ENCODE peak calls at places on chromosomes 1 and 21, in six cellular contexts. H is A549, C is cardiac muscle cell, E is tibial nerve, X is heart right ventricle, L is substantia nigra. O is an unnamed sample.

GRCh38 chr21:43787180-43787533 is 2.2 kb upstream of the RRP1 start:
- DNase-seq in H (no peak), C (no peak), E (no peak), X (no peak), L (no peak), O (no peak)

GRCh38 chr1:182890927-182891610 is 51.9 kb downstream of the DHX9 start:
- DNase-seq in H (no peak), C (no peak), E (no peak), X (no peak), L (peak), O (peak)

GRCh38 chr1:204506091-204506968 is 9.9 kb upstream of the MDM4 start:
- DNase-seq in H (peak), C (peak), E (peak), X (peak), L (peak), O (peak)

GRCh38 chr1:247111259-247111635 is 7.1 kb upstream of the ZNF669 start:
- DNase-seq in H (no peak), C (no peak), E (no peak), X (peak), L (peak), O (peak)

GRCh38 chr1:191099696-191100095 is 622.0 kb upstream of the BRINP3 start:
- DNase-seq in H (no peak), C (no peak), E (no peak), X (no peak), L (no peak), O (peak)

GRCh38 chr1:20723537-20724363 is 5.9 kb upstream of the KIF17 start:
- DNase-seq in H (no peak), C (no peak), E (no peak), X (no peak), L (no peak), O (no peak)

GRCh38 chr21:42574234-42575027 is 60.8 kb downstream of the SLC37A1 start:
- DNase-seq in H (no peak), C (peak), E (no peak), X (no peak), L (no peak), O (no peak)

GRCh38 chr1:108865316-108865910 is 8.5 kb upstream of the AKNAD1 start:
- DNase-seq in H (no peak), C (no peak), E (no peak), X (no peak), L (peak), O (no peak)

GRCh38 chr1:109274533-109275476 is 8.1 kb downstream of the PSRC1 start:
- DNase-seq in H (peak), C (no peak), E (peak), X (no peak), L (peak), O (no peak)

DNA sequence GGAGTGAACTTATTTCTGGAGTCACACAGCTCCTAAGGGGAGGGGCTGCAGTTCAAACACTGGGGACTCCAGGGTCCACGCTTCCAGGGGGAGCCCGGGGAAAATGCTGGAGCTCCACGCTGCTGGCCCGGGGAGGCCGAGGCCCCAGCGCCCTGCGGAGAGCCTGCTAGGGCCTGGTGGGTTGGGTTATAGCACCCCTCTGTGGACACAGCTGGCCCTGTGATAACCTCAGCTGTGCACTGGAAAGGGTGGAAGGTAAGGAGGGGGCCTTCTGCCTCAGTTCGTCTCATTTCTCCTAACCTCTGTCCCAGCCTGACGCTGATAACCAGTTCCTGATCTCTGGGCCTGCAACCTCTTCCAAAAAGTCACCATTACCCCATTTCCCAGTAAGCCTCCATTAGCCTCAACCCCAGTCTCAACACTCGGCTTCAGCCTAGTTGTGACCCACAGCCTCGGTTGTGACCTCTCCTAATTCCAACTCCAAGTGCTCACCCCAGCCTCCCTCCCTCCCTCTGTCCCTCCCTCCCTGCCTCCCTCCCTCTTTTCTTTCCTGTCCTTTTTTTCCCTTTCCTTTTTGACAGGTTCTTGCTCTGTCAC is 7.1 kb downstream of the NBL1 start:
- DNase-seq in H (peak), C (peak), E (peak), X (peak), L (peak), O (peak)
- H3K27ac ChIP-seq in H (no peak), C (no peak), E (peak), X (peak), L (no peak), O (no peak)

GRCh38 chr1:215052256-215052655 is 30.3 kb upstream of the KCNK2 start:
- DNase-seq in H (no peak), C (no peak), E (no peak), X (no peak), L (no peak), O (no peak)
- H3K27ac ChIP-seq in H (no peak), C (no peak), E (no peak), X (no peak), L (no peak), O (no peak)

DNA sequence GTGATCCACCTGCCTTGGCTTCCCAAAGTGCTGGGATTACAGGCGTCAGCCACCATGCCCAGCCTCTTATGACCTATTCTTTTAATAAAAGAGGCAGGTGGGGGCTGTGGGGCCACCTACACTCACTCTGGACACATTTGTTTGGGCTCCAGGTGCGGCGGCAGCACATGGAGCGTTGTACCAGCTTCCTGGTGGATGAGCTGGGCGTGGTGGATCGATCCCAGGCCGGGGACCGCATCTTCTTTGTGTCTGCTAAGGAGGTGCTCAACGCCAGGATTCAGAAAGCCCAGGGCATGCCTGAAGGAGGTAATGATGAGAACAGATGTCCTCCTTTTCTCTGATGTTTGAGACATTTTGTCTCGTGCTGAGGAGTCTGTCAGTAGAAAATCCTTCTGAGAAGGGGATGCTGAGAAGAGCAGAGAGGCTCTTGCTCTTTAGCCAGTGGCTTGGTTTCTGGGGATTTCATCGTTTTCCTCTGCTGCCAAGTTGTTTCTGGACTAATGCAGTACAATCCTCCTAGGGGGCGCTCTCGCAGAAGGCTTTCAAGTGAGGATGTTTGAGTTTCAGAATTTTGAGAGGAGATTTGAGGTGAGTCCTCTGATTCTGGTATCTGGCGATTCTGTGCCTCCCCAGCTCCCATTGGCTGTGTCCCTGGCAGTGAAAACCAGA is 17.9 kb upstream of the MIIP start:
- DNase-seq in H (peak), C (peak), E (peak), X (no peak), L (no peak), O (peak)
- H3K27ac ChIP-seq in H (peak), C (no peak), E (no peak), X (peak), L (no peak), O (peak)

DNA sequence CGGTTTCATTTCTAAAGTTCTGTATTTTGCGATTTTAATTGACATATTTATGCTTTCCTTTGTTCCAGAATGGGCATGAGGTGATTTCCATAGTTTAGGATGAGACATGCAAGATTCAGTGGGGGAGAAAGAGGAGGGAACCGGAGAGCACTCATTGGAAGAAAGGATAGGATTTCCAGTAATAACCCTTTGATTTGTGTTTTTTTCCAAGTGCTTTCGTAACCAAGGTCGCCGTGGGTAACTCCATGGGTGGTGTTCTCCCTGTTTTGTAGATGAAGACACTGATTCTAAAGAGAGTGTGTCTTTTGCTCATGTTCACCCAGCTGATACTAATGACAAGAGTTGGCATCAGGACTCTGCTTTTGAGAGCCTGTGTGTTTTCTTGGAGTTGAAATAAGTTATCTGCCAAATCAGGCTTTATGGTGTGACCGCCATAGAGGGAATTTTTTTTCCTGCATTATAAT is 170.1 kb downstream of the DHRS3 start:
- DNase-seq in H (no peak), C (peak), E (peak), X (no peak), L (no peak), O (no peak)
- H3K27ac ChIP-seq in H (no peak), C (no peak), E (peak), X (no peak), L (peak), O (no peak)

DNA sequence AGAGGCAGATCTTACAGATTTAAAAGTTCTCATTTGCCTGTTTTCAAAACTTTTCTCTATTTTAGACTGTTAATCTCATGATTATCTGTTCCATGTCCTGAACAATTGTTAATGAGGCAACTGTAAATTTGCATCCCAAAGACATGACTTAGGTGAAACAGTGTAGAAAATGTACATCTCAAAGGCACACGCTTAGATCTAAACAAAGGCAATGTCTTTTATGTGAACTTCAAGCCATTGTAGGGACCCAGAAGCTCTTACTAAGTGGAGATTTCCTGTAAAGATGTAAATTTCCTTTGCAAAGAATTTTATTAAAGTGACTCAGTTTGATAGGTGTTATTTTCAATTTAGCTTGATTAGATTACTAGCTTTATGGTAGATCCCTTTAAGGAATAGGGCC is 125.2 kb upstream of the F3 start:
- DNase-seq in H (no peak), C (no peak), E (no peak), X (no peak), L (no peak), O (peak)
- H3K27ac ChIP-seq in H (no peak), C (no peak), E (no peak), X (no peak), L (no peak), O (no peak)

GRCh38 chr1:167561753-167562152 is 8.2 kb upstream of the CREG1 start:
- DNase-seq in H (no peak), C (no peak), E (no peak), X (no peak), L (no peak), O (no peak)

GRCh38 chr1:167564592-167564991 is 11.0 kb upstream of the CREG1 start:
- DNase-seq in H (peak), C (peak), E (no peak), X (no peak), L (no peak), O (peak)

GRCh38 chr1:167562697-167563096 is 9.1 kb upstream of the CREG1 start:
- DNase-seq in H (no peak), C (peak), E (no peak), X (no peak), L (no peak), O (no peak)

GRCh38 chr1:167565922-167566321 is 12.4 kb upstream of the CREG1 start:
- DNase-seq in H (no peak), C (no peak), E (no peak), X (no peak), L (no peak), O (no peak)

DNA sequence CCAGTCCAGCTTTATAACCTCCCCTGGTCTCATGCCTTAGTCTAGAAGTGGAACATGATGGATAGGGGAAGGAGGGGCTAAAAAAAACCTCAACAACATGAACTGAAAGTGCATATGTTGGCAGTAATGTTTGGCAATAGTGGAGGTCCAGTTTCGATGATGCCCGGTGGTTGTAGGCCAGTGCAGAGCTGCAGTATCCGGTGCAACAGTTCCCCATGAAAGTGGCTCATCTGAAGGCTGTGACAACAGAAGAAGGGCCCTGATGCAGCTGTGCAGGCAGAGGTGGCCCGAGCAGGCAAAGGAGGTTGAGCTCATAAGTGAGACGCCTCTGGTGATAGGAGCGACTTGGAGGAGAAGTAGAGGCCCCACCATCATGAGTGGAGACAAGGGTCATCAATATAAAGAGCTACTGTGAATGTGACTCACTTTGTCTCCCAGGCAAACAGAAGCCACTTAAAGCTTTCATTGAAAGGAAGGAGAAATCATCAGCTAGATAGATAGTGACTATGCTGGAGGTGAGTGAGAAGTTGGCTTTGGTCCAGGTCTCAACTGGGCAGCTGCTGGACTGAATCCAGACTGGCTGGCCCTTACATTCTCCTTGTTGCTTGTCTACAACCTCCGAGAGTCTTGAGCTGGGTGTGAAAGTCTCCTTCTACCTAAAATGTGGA is 10.2 kb upstream of the CREG1 start:
- DNase-seq in H (no peak), C (peak), E (peak), X (no peak), L (peak), O (no peak)
- H3K27ac ChIP-seq in H (no peak), C (no peak), E (no peak), X (no peak), L (no peak), O (no peak)

GRCh38 chr1:206635080-206635982 is at the start of gene DYRK3:
- DNase-seq in H (peak), C (peak), E (peak), X (peak), L (peak), O (peak)

GRCh38 chr1:206633708-206634121 is 1.6 kb upstream of the DYRK3 start:
- DNase-seq in H (no peak), C (peak), E (peak), X (no peak), L (no peak), O (no peak)

GRCh38 chr1:206635983-206636354 is 633 bp downstream of the DYRK3 start:
- DNase-seq in H (no peak), C (no peak), E (no peak), X (no peak), L (no peak), O (no peak)

GRCh38 chr1:206637605-206638004 is 2.3 kb downstream of the DYRK3 start:
- DNase-seq in H (no peak), C (no peak), E (no peak), X (no peak), L (no peak), O (no peak)

DNA sequence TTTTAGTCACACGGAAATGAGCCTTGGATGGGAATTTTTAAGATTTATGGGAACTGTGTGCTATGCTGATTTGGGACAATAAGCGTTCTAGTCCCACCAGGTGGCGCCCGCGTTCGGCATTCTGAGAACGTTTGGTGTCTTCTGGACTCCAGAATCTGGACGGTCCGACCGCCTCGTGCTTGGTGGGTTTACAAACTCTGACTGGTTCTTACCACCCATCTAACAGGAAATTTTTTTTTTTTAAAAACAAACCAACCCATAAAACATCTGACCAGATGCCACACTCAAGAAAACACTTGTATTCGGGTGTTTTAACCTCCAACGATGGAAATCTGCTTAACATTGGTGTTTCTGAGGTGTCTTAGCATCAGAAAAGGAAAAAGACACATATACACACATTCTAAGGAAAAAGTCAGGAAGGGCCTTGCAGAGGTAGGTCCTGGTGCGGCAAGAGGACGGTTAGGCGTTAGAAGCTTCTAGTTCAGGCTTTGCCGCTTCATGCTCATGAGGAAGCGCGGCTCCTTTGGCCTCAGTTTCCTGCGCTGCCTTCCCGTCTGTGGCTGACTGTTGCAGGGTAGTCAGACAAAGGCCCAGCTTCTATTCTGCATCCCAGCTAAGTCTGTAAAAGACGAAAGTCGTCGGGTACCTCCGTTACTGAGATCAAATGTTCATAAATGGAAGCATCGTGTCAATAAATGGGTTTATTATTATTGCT is 814 bp upstream of the DYRK3 start:
- DNase-seq in H (peak), C (peak), E (peak), X (peak), L (peak), O (peak)
- H3K27ac ChIP-seq in H (peak), C (peak), E (peak), X (peak), L (no peak), O (peak)

GRCh38 chr1:234989019-234989418 is 139.6 kb downstream of the TOMM20 start:
- DNase-seq in H (no peak), C (no peak), E (no peak), X (no peak), L (no peak), O (no peak)

GRCh38 chr1:234990874-234991801 is 137.5 kb downstream of the TOMM20 start:
- DNase-seq in H (no peak), C (no peak), E (no peak), X (no peak), L (no peak), O (no peak)

GRCh38 chr1:234992065-234992464 is 136.6 kb downstream of the TOMM20 start:
- DNase-seq in H (no peak), C (no peak), E (no peak), X (no peak), L (no peak), O (no peak)

GRCh38 chr1:234989479-234990327 is 138.9 kb downstream of the TOMM20 start:
- DNase-seq in H (no peak), C (no peak), E (no peak), X (no peak), L (no peak), O (no peak)

DNA sequence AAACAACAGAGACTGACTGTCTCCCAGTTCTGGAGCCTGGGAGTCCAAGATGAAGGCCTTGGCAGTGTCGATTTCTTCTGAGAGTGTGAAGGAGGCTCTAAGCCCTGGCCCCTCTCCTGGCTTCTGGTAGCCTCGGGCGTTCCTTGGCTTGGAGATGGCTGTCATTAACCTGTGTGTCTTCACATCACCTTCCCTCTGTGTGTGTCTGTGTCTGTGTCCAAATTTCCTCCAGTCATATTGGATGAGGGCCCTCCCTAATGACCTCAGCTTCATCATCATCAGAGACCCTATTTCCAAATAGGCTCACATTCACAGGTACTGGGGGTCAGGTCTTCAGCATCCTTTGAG is 138.3 kb downstream of the TOMM20 start:
- DNase-seq in H (no peak), C (no peak), E (no peak), X (no peak), L (no peak), O (no peak)
- H3K27ac ChIP-seq in H (peak), C (no peak), E (peak), X (no peak), L (no peak), O (no peak)

O was measured in GM23338.